ENCODE peak calls at places on chromosomes 3 and 15, in six cellular contexts. D, H, W, A, L and Z are unnamed samples. For H3K4me1, the result is how much of the 10 kb centered on the place peaks cover.

GRCh38 chr3:128334766-128335165 is 131.9 kb downstream of the DNAJB8 start:
- DNase-seq in D (no peak), H (no peak), W (no peak), A (no peak), L (no peak), Z (no peak)

GRCh38 chr3:10935028-10935427 is 57.5 kb upstream of the SLC6A1 start:
- DNase-seq in D (no peak), H (no peak), W (no peak), A (no peak), L (no peak), Z (no peak)

GRCh38 chr15:31215490-31216209 is 111.0 kb upstream of the KLF13 start:
- DNase-seq in D (no peak), H (peak), W (peak), A (peak), L (peak), Z (peak)

GRCh38 chr3:195895900-195896360 is 12.4 kb downstream of the TNK2 start:
- DNase-seq in D (peak), H (peak), W (peak), A (peak), L (peak), Z (peak)

GRCh38 chr15:92247649-92248242 is 145.9 kb upstream of the ST8SIA2 start:
- DNase-seq in D (no peak), H (no peak), W (no peak), A (no peak), L (no peak), Z (no peak)

GRCh38 chr3:148459931-148460513 is 237.7 kb upstream of the AGTR1 start:
- DNase-seq in D (no peak), H (no peak), W (no peak), A (no peak), L (no peak), Z (no peak)

GRCh38 chr3:193851941-193852674 is 259.1 kb downstream of the OPA1 start:
- DNase-seq in D (peak), H (no peak), W (peak), A (no peak), L (peak), Z (no peak)

GRCh38 chr3:36124118-36124796 is 256.0 kb upstream of the STAC start:
- DNase-seq in D (peak), H (peak), W (peak), A (no peak), L (no peak), Z (no peak)

GRCh38 chr3:175737646-175738572 is 878.8 kb downstream of the NAALADL2 start:
- DNase-seq in D (no peak), H (no peak), W (no peak), A (no peak), L (no peak), Z (no peak)

GRCh38 chr3:18300916-18301315 is 124.2 kb downstream of the SATB1 start:
- DNase-seq in D (no peak), H (no peak), W (no peak), A (no peak), L (no peak), Z (no peak)

GRCh38 chr3:5692446-5692845 is 504.9 kb downstream of the EDEM1 start:
- DNase-seq in D (no peak), H (no peak), W (peak), A (no peak), L (no peak), Z (no peak)
- H3K4me3 ChIP-seq in D (no peak), H (no peak), W (no peak), A (no peak), L (no peak), Z (no peak)

DNA sequence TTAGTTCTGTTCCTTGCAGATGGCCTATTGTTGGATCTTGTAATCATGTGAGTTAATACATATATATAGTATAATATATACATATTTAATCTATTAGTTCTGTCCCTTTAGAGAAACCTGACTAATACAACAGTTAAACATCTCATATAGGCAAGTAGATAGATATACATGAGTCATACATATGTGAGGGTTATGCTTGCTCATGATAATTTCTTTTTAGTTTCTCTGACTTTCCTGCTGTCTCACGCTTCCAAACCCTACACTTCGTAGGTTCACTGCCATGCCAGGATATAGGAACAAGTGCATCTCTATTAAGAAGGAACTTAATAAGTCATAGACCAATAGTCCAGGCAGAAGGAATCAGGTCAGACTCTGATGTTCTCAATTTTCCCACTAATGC is 16.8 kb upstream of the CLDN16 start:
- DNase-seq in D (no peak), H (no peak), W (no peak), A (no peak), L (no peak), Z (no peak)
- H3K4me1 ChIP-seq in D (under half), H (under half), W (under half), A (under half), L (under half), Z (under half)

GRCh38 chr3:30352919-30353318 is 253.5 kb upstream of the TGFBR2 start:
- DNase-seq in D (no peak), H (no peak), W (no peak), A (no peak), L (no peak), Z (no peak)
- H3K4me3 ChIP-seq in D (no peak), H (no peak), W (no peak), A (no peak), L (no peak), Z (no peak)

GRCh38 chr3:170007031-170007663 is 30.6 kb upstream of the GPR160 start:
- DNase-seq in D (no peak), H (peak), W (no peak), A (peak), L (no peak), Z (no peak)
- H3K4me1 ChIP-seq in D (under half), H (under half), W (under half), A (under half), L (under half), Z (under half)

GRCh38 chr15:25065876-25066275 is 111.1 kb downstream of the SNRPN start:
- DNase-seq in D (no peak), H (no peak), W (no peak), A (no peak), L (no peak), Z (no peak)

GRCh38 chr15:25065286-25065685 is 110.5 kb downstream of the SNRPN start:
- DNase-seq in D (no peak), H (no peak), W (no peak), A (no peak), L (no peak), Z (no peak)

GRCh38 chr15:25068696-25069095 is 113.9 kb downstream of the SNRPN start:
- DNase-seq in D (no peak), H (no peak), W (no peak), A (no peak), L (no peak), Z (no peak)

GRCh38 chr15:25067725-25068309 is 113.0 kb downstream of the SNRPN start:
- DNase-seq in D (no peak), H (no peak), W (no peak), A (no peak), L (no peak), Z (no peak)

GRCh38 chr15:25066708-25067107 is 111.9 kb downstream of the SNRPN start:
- DNase-seq in D (no peak), H (no peak), W (no peak), A (no peak), L (no peak), Z (no peak)
- H3K4me3 ChIP-seq in D (no peak), H (no peak), W (peak), A (no peak), L (no peak), Z (no peak)

DNA sequence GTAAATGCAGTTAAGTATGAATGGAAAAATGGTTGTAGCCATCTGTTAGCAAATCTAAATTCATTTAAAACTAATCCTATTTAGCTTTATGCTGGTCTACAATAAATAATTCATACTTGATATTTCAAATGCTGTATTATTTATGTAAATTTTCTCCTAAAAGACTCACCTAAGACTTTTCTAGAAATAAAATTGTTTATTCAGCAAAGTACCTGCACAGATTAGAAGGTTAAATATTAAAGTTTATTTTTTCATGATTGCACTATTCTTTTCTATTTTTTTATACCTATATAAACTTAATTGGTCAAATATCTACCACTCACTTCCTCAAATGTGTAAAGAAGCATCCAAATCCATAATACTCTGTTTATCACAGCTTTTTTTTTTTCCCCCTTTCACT is 45.2 kb downstream of the MBNL1 start:
- DNase-seq in D (no peak), H (no peak), W (no peak), A (no peak), L (no peak), Z (no peak)
- H3K4me1 ChIP-seq in D (under half), H (under half), W (under half), A (half or more), L (under half), Z (under half)

GRCh38 chr3:125334675-125335560 is 40.2 kb downstream of the ZNF148 start:
- DNase-seq in D (no peak), H (no peak), W (no peak), A (no peak), L (no peak), Z (no peak)
- H3K4me3 ChIP-seq in D (no peak), H (no peak), W (no peak), A (no peak), L (no peak), Z (no peak)

DNA sequence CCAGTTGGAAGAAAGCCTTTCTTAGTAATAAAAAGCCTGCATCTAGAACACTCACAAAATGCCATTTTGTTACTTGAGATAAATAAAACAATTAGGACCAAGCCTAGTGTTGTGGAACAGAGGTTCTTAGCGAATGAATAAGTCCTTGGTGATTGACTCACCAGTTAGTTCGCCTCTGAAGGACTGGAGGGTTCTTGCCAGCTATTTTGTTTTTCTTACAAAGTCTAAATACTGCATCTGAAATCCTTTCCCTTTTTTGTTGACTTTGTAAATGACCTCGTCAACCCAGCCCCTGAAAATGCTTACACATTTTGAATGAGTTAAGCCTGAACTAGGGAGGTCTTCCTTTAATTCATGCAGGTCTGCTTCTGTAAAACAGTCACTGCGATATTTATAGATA is 45.1 kb upstream of the SACM1L start:
- DNase-seq in D (no peak), H (no peak), W (no peak), A (no peak), L (no peak), Z (no peak)
- H3K4me1 ChIP-seq in D (half or more), H (under half), W (under half), A (under half), L (under half), Z (under half)